ENCODE peak calls at places on chromosomes 6 and 20, in nine cellular contexts. X is HCT116, L is heart left ventricle, F is A549, K is right lobe of liver, E is ovary, W is Peyer's patch, D is IMR-90, T is uterus. B is an unnamed sample.
A peak's percentile ranks its signal among the peaks of the same experiment; 100 is the strongest.

GRCh38 chr6:2038096-2038495 is 207.3 kb downstream of the GMDS start:
- DNase-seq in D (peak; percentile 37), L (no peak), T (no peak), K (no peak), W (no peak), X (no peak), F (no peak), E (no peak), B (no peak)

GRCh38 chr6:1363729-1364572 is 25.4 kb upstream of the FOXF2 start:
- DNase-seq in D (peak; percentile 68), W (no peak), E (no peak), T (no peak), K (no peak), X (peak; percentile 18), F (no peak), L (no peak), B (no peak)

GRCh38 chr6:160388922-160389321 is 40.7 kb downstream of the SLC22A3 start:
- DNase-seq in L (no peak), D (no peak), T (no peak), X (no peak), E (no peak), F (no peak), K (no peak), W (no peak), B (no peak)

GRCh38 chr6:27452496-27452897 is 20.4 kb downstream of the ZNF184 start:
- DNase-seq in L (no peak), E (no peak), K (no peak), D (peak; percentile 5), W (no peak), F (no peak), X (no peak), T (no peak), B (no peak)

GRCh38 chr6:96789871-96790270 is 47.4 kb downstream of the GPR63 start:
- DNase-seq in T (no peak), D (no peak), F (no peak), L (no peak), K (no peak), E (no peak), X (no peak), W (no peak), B (no peak)

GRCh38 chr6:34339432-34339831 is 53.0 kb downstream of the NUDT3 start:
- DNase-seq in E (no peak), T (no peak), D (no peak), X (no peak), K (no peak), W (no peak), L (no peak), F (no peak), B (no peak)

GRCh38 chr6:36387440-36388303 is at the start of gene ETV7:
- DNase-seq in D (peak; percentile 6), L (peak; percentile 55), K (no peak), E (peak; percentile 65), X (no peak), T (peak; percentile 25), F (no peak), W (peak; percentile 84), B (peak; percentile 79)

GRCh38 chr20:18632196-18632789 is 44.4 kb downstream of the DTD1 start:
- DNase-seq in D (peak; percentile 59), K (peak; percentile 70), T (peak; percentile 76), X (peak; percentile 34), W (peak; percentile 63), E (peak; percentile 80), L (peak; percentile 70), F (peak; percentile 63), B (no peak)

GRCh38 chr20:32516583-32516982 is 68.5 kb downstream of the NOL4L start:
- DNase-seq in K (no peak), E (no peak), L (no peak), T (no peak), F (no peak), D (no peak), X (no peak), W (peak; percentile 23), B (no peak)

GRCh38 chr6:13814938-13815575 is 700 bp upstream of the MCUR1 start:
- DNase-seq in W (no peak), F (no peak), L (no peak), D (no peak), T (no peak), K (no peak), E (no peak), X (no peak), B (no peak)

GRCh38 chr6:112343375-112343774 is 3.8 kb upstream of the RFPL4B start:
- DNase-seq in T (no peak), K (no peak), X (no peak), F (no peak), E (no peak), W (no peak), L (no peak), D (no peak), B (no peak)

GRCh38 chr20:14757728-14758127 is 420.3 kb upstream of the FLRT3 start:
- DNase-seq in D (no peak), F (no peak), K (no peak), T (no peak), W (no peak), L (no peak), X (no peak), E (no peak), B (no peak)

GRCh38 chr20:47785900-47786762 is 850 bp upstream of the SULF2 start:
- DNase-seq in L (peak; percentile 82), T (peak; percentile 85), E (peak; percentile 86), K (peak; percentile 66), W (peak; percentile 73), D (peak; percentile 71), X (peak; percentile 64), F (peak; percentile 80), B (peak; percentile 79)

GRCh38 chr6:45922728-45923351 is 92.8 kb downstream of the CLIC5 start:
- DNase-seq in K (peak; percentile 60), W (no peak), L (peak; percentile 72), D (peak; percentile 61), F (peak; percentile 4), X (peak; percentile 52), E (peak; percentile 71), T (peak; percentile 56), B (peak; percentile 79)

GRCh38 chr6:65638047-65638831 is 68.8 kb downstream of the EYS start:
- DNase-seq in T (no peak), X (no peak), W (no peak), D (no peak), F (no peak), E (no peak), K (no peak), L (no peak), B (no peak)

DNA sequence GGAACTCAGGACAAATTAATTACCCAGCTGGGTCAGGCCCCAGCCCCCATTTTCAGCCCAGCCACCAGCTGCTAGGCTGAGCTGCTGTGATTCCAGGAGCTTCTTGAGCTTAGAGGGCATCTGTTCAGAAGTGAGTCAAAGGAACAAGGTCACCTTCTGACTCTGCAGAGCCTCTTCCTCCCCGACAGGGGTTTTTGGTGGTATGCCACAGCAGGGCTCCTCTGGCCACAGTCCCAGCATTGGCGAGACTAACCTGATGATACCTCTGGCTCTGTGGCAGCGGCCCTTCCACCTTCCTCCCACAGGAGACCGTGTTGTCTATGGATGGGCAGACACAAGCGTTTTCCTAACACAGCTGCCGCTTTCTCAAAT is 39.7 kb downstream of the ZC3H12D start:
- DNase-seq in X (no peak), K (no peak), E (no peak), L (no peak), W (no peak), D (no peak), F (no peak), T (no peak), B (no peak)
- H3K27ac ChIP-seq in X (no peak overlapping the region), K (no peak overlapping the region), E (no peak overlapping the region), L (no peak overlapping the region), W (no peak overlapping the region), D (no peak overlapping the region), F (no peak overlapping the region), T (no peak overlapping the region), B (no peak overlapping the region)

GRCh38 chr6:321158-321438 is 28.8 kb downstream of the DUSP22 start:
- DNase-seq in T (no peak), D (no peak), L (no peak), K (no peak), E (no peak), X (no peak), F (no peak), W (peak; percentile 40), B (no peak)

GRCh38 chr6:317452-318144 is 25.3 kb downstream of the DUSP22 start:
- DNase-seq in T (no peak), F (no peak), K (no peak), E (no peak), X (no peak), W (peak; percentile 46), L (no peak), D (no peak), B (no peak)

GRCh38 chr6:320351-321157 is 28.3 kb downstream of the DUSP22 start:
- DNase-seq in L (no peak), W (peak; percentile 50), K (no peak), T (no peak), X (no peak), D (no peak), E (no peak), F (no peak), B (no peak)

GRCh38 chr6:318265-318890 is 26.1 kb downstream of the DUSP22 start:
- DNase-seq in W (peak; percentile 44), X (no peak), L (no peak), D (no peak), F (no peak), K (no peak), E (no peak), T (no peak), B (no peak)

GRCh38 chr6:319177-320131 is 27.2 kb downstream of the DUSP22 start:
- DNase-seq in F (no peak), E (no peak), X (no peak), L (no peak), K (no peak), W (peak; percentile 28), D (no peak), T (no peak), B (no peak)
- TF ChIP-seq POLR2A in F (no peak), E (no peak), X (no peak), L (no peak), K (no peak), W (no peak), D (no peak), T (no peak), B (no peak)

GRCh38 chr6:42334870-42335269 is 116.9 kb downstream of the TRERF1 start:
- DNase-seq in K (no peak), X (no peak), T (no peak), W (no peak), F (no peak), E (no peak), D (no peak), L (no peak), B (no peak)
- H3K27ac ChIP-seq in K (no peak overlapping the region), X (no peak overlapping the region), T (no peak overlapping the region), W (no peak overlapping the region), F (no peak overlapping the region), E (no peak overlapping the region), D (no peak overlapping the region), L (no peak overlapping the region), B (no peak overlapping the region)

DNA sequence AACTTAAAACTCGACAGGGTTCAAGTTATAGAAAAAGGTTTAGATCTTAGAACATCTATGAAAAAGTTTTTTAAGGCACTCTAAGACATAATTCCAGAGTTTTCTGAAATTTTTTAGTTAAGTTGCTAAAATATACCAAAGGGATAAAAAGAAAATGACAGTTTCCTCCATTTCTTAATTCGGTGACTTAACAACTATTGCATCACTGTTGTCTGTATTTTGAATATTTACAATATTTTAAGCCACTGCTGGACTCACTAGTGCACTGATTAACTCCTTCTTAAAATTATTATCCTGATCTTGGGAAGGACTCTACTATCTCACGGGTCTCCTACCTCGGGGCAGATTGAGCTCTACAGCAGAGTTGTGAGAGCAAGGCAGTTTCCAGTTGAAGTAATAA is 91.0 kb downstream of the ADGB start:
- DNase-seq in X (no peak), K (no peak), E (no peak), W (no peak), F (no peak), L (no peak), T (no peak), D (no peak), B (no peak)
- TF ChIP-seq POLR2A in X (no peak), K (no peak), E (no peak), W (no peak), F (no peak), L (no peak), T (no peak), D (no peak), B (no peak)

B was measured in suprapubic skin.